ENCODE peak calls at places on chromosomes 11 and 22, in five cellular contexts. Z is spleen, Q is IMR-90, L is Panc1, F is suprapubic skin. M is an unnamed sample.

GRCh38 chr11:46674463-46675287 is 25.7 kb downstream of the ARHGAP1 start:
- DNase-seq in Z (peak), Q (peak), L (no peak), F (no peak), M (no peak)

GRCh38 chr11:107916671-107917241 is 11.5 kb upstream of the RAB39A start:
- DNase-seq in Z (no peak), Q (no peak), L (peak), F (no peak), M (no peak)

GRCh38 chr22:46499798-46500174 is 37.6 kb downstream of the CELSR1 start:
- DNase-seq in Z (no peak), Q (no peak), L (no peak), F (no peak), M (no peak)

GRCh38 chr22:21669026-21669425 is 3.2 kb downstream of the PPIL2 start:
- DNase-seq in Z (no peak), Q (no peak), L (no peak), F (no peak), M (no peak)

GRCh38 chr22:50460942-50461341 is 13.9 kb downstream of the SBF1 start:
- DNase-seq in Z (no peak), Q (no peak), L (no peak), F (no peak), M (peak)

GRCh38 chr11:45361551-45361950 is 75.4 kb upstream of the SYT13 start:
- DNase-seq in Z (no peak), Q (no peak), L (no peak), F (no peak), M (peak)

GRCh38 chr22:49113758-49114157 is 713.9 kb downstream of the BRD1 start:
- DNase-seq in Z (no peak), Q (no peak), L (no peak), F (peak), M (peak)

GRCh38 chr22:17847360-17848078 is 73.2 kb upstream of the BID start:
- DNase-seq in Z (no peak), Q (no peak), L (no peak), F (no peak), M (no peak)

GRCh38 chr11:30581646-30582045 is 4.5 kb downstream of the MPPED2 start:
- DNase-seq in Z (no peak), Q (no peak), L (no peak), F (no peak), M (no peak)

GRCh38 chr11:3878036-3878584 is 22.6 kb downstream of the STIM1 start:
- DNase-seq in Z (no peak), Q (no peak), L (no peak), F (no peak), M (no peak)

GRCh38 chr11:78284261-78284660 is 95.5 kb downstream of the USP35 start:
- DNase-seq in Z (no peak), Q (no peak), L (no peak), F (no peak), M (no peak)

GRCh38 chr11:120108154-120108784 is 29.6 kb downstream of the TRIM29 start:
- DNase-seq in Z (peak), Q (peak), L (peak), F (no peak), M (no peak)

GRCh38 chr22:37242395-37242918 is 1.6 kb downstream of the RAC2 start:
- DNase-seq in Z (peak), Q (peak), L (no peak), F (peak), M (peak)

GRCh38 chr11:60334005-60334620 is 7.1 kb downstream of the MS4A6E start:
- DNase-seq in Z (no peak), Q (peak), L (peak), F (peak), M (peak)

GRCh38 chr22:47174671-47175111 is 412.2 kb downstream of the TBC1D22A start:
- DNase-seq in Z (peak), Q (no peak), L (no peak), F (peak), M (peak)

GRCh38 chr11:134532176-134532920 is 120.3 kb upstream of the B3GAT1 start:
- DNase-seq in Z (peak), Q (no peak), L (no peak), F (peak), M (peak)

GRCh38 chr11:65613091-65613928 is 711 bp downstream of the MAP3K11 start:
- DNase-seq in Z (peak), Q (no peak), L (no peak), F (no peak), M (peak)

GRCh38 chr11:73001615-73002014 is 140.5 kb downstream of the FCHSD2 start:
- DNase-seq in Z (no peak), Q (no peak), L (no peak), F (no peak), M (no peak)

GRCh38 chr22:20862540-20862939 is 3.7 kb downstream of the SNAP29 start:
- DNase-seq in Z (no peak), Q (no peak), L (no peak), F (no peak), M (no peak)

GRCh38 chr22:42717197-42717967 is 3.3 kb downstream of the A4GALT start:
- DNase-seq in Z (no peak), Q (no peak), L (no peak), F (no peak), M (no peak)

GRCh38 chr11:84524422-84525051 is 1102.6 kb downstream of the DLG2 start:
- DNase-seq in Z (no peak), Q (peak), L (no peak), F (no peak), M (no peak)

GRCh38 chr22:39926175-39927152 is 25.6 kb downstream of the GRAP2 start:
- DNase-seq in Z (no peak), Q (no peak), L (no peak), F (no peak), M (no peak)

GRCh38 chr22:48586799-48587185 is 1240.9 kb downstream of the BRD1 start:
- DNase-seq in Z (no peak), Q (no peak), L (no peak), F (no peak), M (no peak)

GRCh38 chr22:18116634-18117033 is 6.0 kb downstream of the TUBA8 start:
- DNase-seq in Z (no peak), Q (no peak), L (no peak), F (no peak), M (no peak)

GRCh38 chr11:84419576-84419975 is 1133.4 kb upstream of the CCDC90B start:
- DNase-seq in Z (no peak), Q (no peak), L (no peak), F (no peak), M (no peak)